ENCODE peak calls at places on chromosomes 13 and 19, in eight cellular contexts. W is upper lobe of right lung; A is HT1080; H is lung microvascular endothelial cell; V is activated T-cell treated with anti-CD3 and anti-CD28 coated beads for 48 hours; B is activated effector memory CD4-positive, alpha-beta T cell treated with Interleukin-2 at 50 U/mL for 16 hours; D is activated CD4-positive, CD25-positive, alpha-beta regulatory T cell treated with anti-CD3 and anti-CD28 coated beads, Interleukin-2, amount 50 U/mL, for 72 hours; M is dermis microvascular lymphatic vessel endothelial cell. J is an unnamed sample.

GRCh38 chr13:34161829-34162544 is 344.0 kb downstream of the RFC3 start:
- DNase-seq in B (no peak), H (peak), A (peak), M (peak), D (no peak), W (no peak), V (no peak), J (peak)

GRCh38 chr13:65336106-65336603 is 1894.0 kb downstream of the PCDH9 start:
- DNase-seq in B (no peak), D (no peak), M (no peak), H (no peak), V (no peak), A (no peak), W (no peak), J (no peak)

GRCh38 chr19:10557603-10558197 is 8.1 kb downstream of the KRI1 start:
- DNase-seq in M (no peak), D (no peak), H (no peak), W (no peak), A (no peak), V (no peak), B (no peak), J (no peak)

GRCh38 chr13:112204881-112205327 is 138.0 kb downstream of the SOX1 start:
- DNase-seq in A (no peak), M (no peak), H (no peak), W (no peak), D (no peak), V (no peak), B (no peak), J (no peak)

GRCh38 chr13:21240586-21240985 is 64.1 kb downstream of the MRPL57 start:
- DNase-seq in V (no peak), H (peak), M (peak), A (peak), B (no peak), D (no peak), W (no peak), J (peak)

GRCh38 chr19:42360787-42361544 is 29.1 kb downstream of the CNFN start:
- DNase-seq in V (no peak), M (no peak), A (peak), H (no peak), B (no peak), W (no peak), D (no peak), J (no peak)

GRCh38 chr19:39124136-39124764 is 1.3 kb upstream of the PAK4 start:
- DNase-seq in D (no peak), M (no peak), A (no peak), B (no peak), H (no peak), V (no peak), W (no peak), J (no peak)

GRCh38 chr19:18167975-18168645 is 5.5 kb upstream of the IFI30 start:
- DNase-seq in M (peak), B (peak), W (peak), D (peak), A (no peak), H (peak), V (peak), J (no peak)

GRCh38 chr13:26476111-26476743 is 81.3 kb upstream of the WASF3 start:
- DNase-seq in B (peak), W (no peak), A (no peak), M (no peak), V (no peak), D (no peak), H (peak), J (no peak)

GRCh38 chr13:21074601-21075302 is 13.4 kb upstream of the LATS2 start:
- DNase-seq in H (peak), V (no peak), D (no peak), B (peak), W (no peak), A (no peak), M (peak), J (no peak)

GRCh38 chr19:45442927-45443461 is 19.3 kb upstream of the ERCC1 start:
- DNase-seq in B (no peak), A (peak), H (peak), M (peak), V (no peak), D (peak), W (peak), J (no peak)

GRCh38 chr19:54073829-54074228 is 7.3 kb downstream of the TARM1 start:
- DNase-seq in A (no peak), M (no peak), B (no peak), V (no peak), D (no peak), W (no peak), H (no peak), J (no peak)

GRCh38 chr19:2197270-2197669 is 33.5 kb downstream of the DOT1L start:
- DNase-seq in B (no peak), V (no peak), M (no peak), D (no peak), W (no peak), A (no peak), H (no peak), J (no peak)

GRCh38 chr19:51185868-51186215 is 39.0 kb upstream of the CD33 start:
- DNase-seq in M (no peak), B (no peak), D (no peak), H (no peak), A (no peak), V (no peak), W (no peak), J (no peak)

J was measured in bronchial epithelial cell.